ENCODE peak calls at places on chromosomes 13 and 19, in eight cellular contexts. F, K, V, P, M, G, R and S are unnamed samples.

GRCh38 chr19:7533281-7533819 is 2.2 kb upstream of the PNPLA6 start:
- DNase-seq in F (peak), K (peak), V (peak), P (peak), M (peak), G (peak), R (peak), S (peak)

GRCh38 chr19:40365613-40366401 is 17.3 kb downstream of the PLD3 start:
- DNase-seq in F (peak), K (peak), V (peak), P (peak), M (peak), G (peak), R (peak), S (peak)

GRCh38 chr19:4042731-4043082 is 24.0 kb downstream of the ZBTB7A start:
- DNase-seq in F (peak), K (no peak), V (no peak), P (no peak), M (no peak), G (peak), R (no peak), S (no peak)

GRCh38 chr13:77810430-77810829 is 108.2 kb downstream of the EDNRB start:
- DNase-seq in F (no peak), K (peak), V (no peak), P (no peak), M (peak), G (no peak), R (no peak), S (no peak)

GRCh38 chr19:401836-402535 is 7.0 kb downstream of the C2CD4C start:
- DNase-seq in F (no peak), K (no peak), V (peak), P (no peak), M (no peak), G (no peak), R (no peak), S (no peak)

GRCh38 chr13:43981091-43981490 is 101.4 kb downstream of the LACC1 start:
- DNase-seq in F (no peak), K (no peak), V (no peak), P (no peak), M (no peak), G (no peak), R (no peak), S (no peak)

GRCh38 chr13:107883561-107884175 is 331.7 kb downstream of the LIG4 start:
- DNase-seq in F (no peak), K (peak), V (no peak), P (no peak), M (no peak), G (no peak), R (no peak), S (no peak)

GRCh38 chr19:3346677-3347353 is 19.6 kb upstream of the NFIC start:
- DNase-seq in F (peak), K (peak), V (peak), P (peak), M (no peak), G (peak), R (peak), S (no peak)

GRCh38 chr19:49333426-49334288 is 1.5 kb upstream of the CD37 start:
- DNase-seq in F (peak), K (no peak), V (no peak), P (no peak), M (no peak), G (no peak), R (no peak), S (no peak)

GRCh38 chr19:13778398-13778797 is 4.1 kb downstream of the C19orf53 start:
- DNase-seq in F (no peak), K (no peak), V (no peak), P (no peak), M (no peak), G (no peak), R (no peak), S (no peak)

GRCh38 chr13:93558637-93559036 is 332.0 kb downstream of the GPC6 start:
- DNase-seq in F (no peak), K (no peak), V (no peak), P (no peak), M (no peak), G (no peak), R (no peak), S (no peak)

GRCh38 chr13:23903906-23904280 is 6.6 kb upstream of the C1QTNF9B start:
- DNase-seq in F (no peak), K (no peak), V (no peak), P (no peak), M (no peak), G (no peak), R (no peak), S (no peak)

GRCh38 chr13:29743229-29743786 is 107.1 kb downstream of the UBL3 start:
- DNase-seq in F (peak), K (peak), V (peak), P (no peak), M (peak), G (no peak), R (peak), S (peak)

GRCh38 chr19:49020342-49020741 is 3.5 kb upstream of the LHB start:
- DNase-seq in F (no peak), K (no peak), V (no peak), P (no peak), M (no peak), G (no peak), R (no peak), S (no peak)

GRCh38 chr13:93304868-93305613 is 78.4 kb downstream of the GPC6 start:
- DNase-seq in F (no peak), K (no peak), V (no peak), P (no peak), M (no peak), G (no peak), R (no peak), S (no peak)

GRCh38 chr19:50843205-50843604 is 9.8 kb upstream of the KLK15 start:
- DNase-seq in F (no peak), K (no peak), V (no peak), P (no peak), M (no peak), G (no peak), R (no peak), S (no peak)

GRCh38 chr19:2315818-2316353 is 7.9 kb upstream of the LINGO3 start:
- DNase-seq in F (no peak), K (peak), V (no peak), P (peak), M (peak), G (peak), R (peak), S (peak)

GRCh38 chr19:46529622-46530451 is 34.2 kb upstream of the PNMA8B start:
- DNase-seq in F (peak), K (peak), V (peak), P (peak), M (peak), G (peak), R (peak), S (peak)
- H3K4me3 ChIP-seq in F (no peak), K (no peak), V (no peak), P (no peak), M (no peak), G (no peak), R (no peak), S (no peak)

GRCh38 chr13:20672772-20673171 is 30.7 kb upstream of the IL17D start:
- DNase-seq in F (no peak), K (peak), V (no peak), P (no peak), M (no peak), G (no peak), R (no peak), S (no peak)
- TF ChIP-seq CTCF in F (no peak), K (no peak), V (no peak), P (no peak), M (no peak), G (no peak), R (no peak), S (no peak)

GRCh38 chr13:98332691-98333090 is 155.6 kb upstream of the RNF113B start:
- DNase-seq in F (no peak), K (no peak), V (no peak), P (no peak), M (no peak), G (no peak), R (no peak), S (no peak)
- H3K4me3 ChIP-seq in F (no peak), K (no peak), V (no peak), P (no peak), M (no peak), G (no peak), R (no peak), S (no peak)

GRCh38 chr13:72696590-72696989 is 30.8 kb downstream of the MZT1 start:
- DNase-seq in F (no peak), K (peak), V (no peak), P (no peak), M (peak), G (no peak), R (no peak), S (no peak)
- TF ChIP-seq CTCF in F (no peak), K (peak), V (no peak), P (no peak), M (peak), G (no peak), R (peak), S (no peak)

GRCh38 chr13:33274264-33274663 is 11.3 kb downstream of the STARD13 start:
- DNase-seq in F (no peak), K (no peak), V (no peak), P (no peak), M (no peak), G (no peak), R (no peak), S (no peak)
- H3K4me3 ChIP-seq in F (no peak), K (no peak), V (no peak), P (no peak), M (no peak), G (no peak), R (no peak), S (no peak)

GRCh38 chr13:37959284-37959683 is 89.7 kb upstream of the TRPC4 start:
- DNase-seq in F (no peak), K (no peak), V (no peak), P (no peak), M (no peak), G (no peak), R (no peak), S (no peak)

GRCh38 chr13:37956536-37956935 is 87.0 kb upstream of the TRPC4 start:
- DNase-seq in F (no peak), K (no peak), V (no peak), P (no peak), M (no peak), G (no peak), R (no peak), S (no peak)

GRCh38 chr13:37966266-37966665 is 96.7 kb upstream of the TRPC4 start:
- DNase-seq in F (no peak), K (no peak), V (no peak), P (no peak), M (no peak), G (no peak), R (no peak), S (no peak)

GRCh38 chr13:37960427-37960826 is 90.9 kb upstream of the TRPC4 start:
- DNase-seq in F (no peak), K (no peak), V (no peak), P (no peak), M (no peak), G (no peak), R (no peak), S (no peak)
- TF ChIP-seq CTCF in F (no peak), K (peak), V (no peak), P (no peak), M (no peak), G (no peak), R (no peak), S (no peak)

GRCh38 chr19:23415561-23416191 is 20.4 kb upstream of the ZNF91 start:
- DNase-seq in F (no peak), K (no peak), V (no peak), P (no peak), M (no peak), G (peak), R (peak), S (no peak)
- H3K4me3 ChIP-seq in F (peak), K (peak), V (peak), P (no peak), M (no peak), G (peak), R (peak), S (no peak)

GRCh38 chr19:56764296-56764695 is 76.2 kb downstream of the PEG3 start:
- DNase-seq in F (no peak), K (no peak), V (no peak), P (no peak), M (no peak), G (no peak), R (no peak), S (no peak)
- TF ChIP-seq CTCF in F (no peak), K (no peak), V (no peak), P (no peak), M (no peak), G (no peak), R (no peak), S (no peak)